ENCODE peak calls at places on chromosomes 5 and 9, in ten cellular contexts. K is heart left ventricle, F is brain microvascular endothelial cell, L is aorta, C is ovary, Y is sigmoid colon, O is adrenal gland, V is stomach, D is PC-9, T is colonic mucosa. E is an unnamed sample. For H3K27me3, the result is how much of the 10 kb centered on the place peaks cover.

GRCh38 chr9:68780735-68781134 is 75.7 kb downstream of the PIP5K1B start:
- DNase-seq in T (no peak), Y (no peak), C (no peak), L (no peak), K (no peak), F (no peak), D (no peak), O (peak), V (no peak), E (no peak)

GRCh38 chr5:112016980-112017379 is 260.0 kb upstream of the NREP start:
- DNase-seq in C (no peak), T (no peak), Y (no peak), L (no peak), O (no peak), D (no peak), V (no peak), F (no peak), K (no peak), E (no peak)

GRCh38 chr5:127944125-127944524 is 139.4 kb upstream of the SLC12A2 start:
- DNase-seq in O (no peak), C (no peak), Y (no peak), L (no peak), T (no peak), D (no peak), V (no peak), F (no peak), K (no peak), E (no peak)

GRCh38 chr5:109496112-109496511 is 86.3 kb upstream of the PJA2 start:
- DNase-seq in K (no peak), O (no peak), Y (no peak), T (no peak), D (no peak), L (no peak), V (no peak), F (no peak), C (no peak), E (no peak)

GRCh38 chr5:109986726-109987125 is 297.0 kb downstream of the MAN2A1 start:
- DNase-seq in K (no peak), L (no peak), T (no peak), O (no peak), C (no peak), D (no peak), V (no peak), F (no peak), Y (no peak), E (no peak)

GRCh38 chr5:158463971-158464370 is 605.0 kb upstream of the CLINT1 start:
- DNase-seq in K (peak), L (no peak), C (no peak), O (peak), F (no peak), Y (peak), V (no peak), D (no peak), T (no peak), E (no peak)

GRCh38 chr9:124880501-124880900 is 18.6 kb downstream of the ARPC5L start:
- DNase-seq in F (no peak), K (no peak), C (no peak), L (no peak), V (no peak), T (no peak), D (no peak), Y (no peak), O (no peak), E (no peak)

GRCh38 chr9:91589101-91589553 is 165.5 kb upstream of the NFIL3 start:
- DNase-seq in F (peak), K (peak), O (peak), D (no peak), Y (peak), T (no peak), C (peak), L (no peak), V (no peak), E (peak)

GRCh38 chr5:1470762-1471211 is 25.5 kb upstream of the SLC6A3 start:
- DNase-seq in D (no peak), C (peak), F (no peak), Y (peak), T (no peak), K (no peak), L (peak), O (peak), V (peak), E (no peak)

GRCh38 chr9:30799527-30800101 is 1584.8 kb upstream of the ACO1 start:
- DNase-seq in K (no peak), D (no peak), Y (no peak), V (no peak), O (no peak), T (no peak), L (peak), F (no peak), C (no peak), E (no peak)

GRCh38 chr5:71482132-71482531 is 26.7 kb downstream of the BDP1 start:
- DNase-seq in Y (no peak), V (no peak), D (peak), O (peak), C (no peak), L (no peak), K (no peak), F (peak), T (peak), E (no peak)

GRCh38 chr9:37408933-37409710 is 13.4 kb upstream of the GRHPR start:
- DNase-seq in Y (no peak), O (no peak), L (no peak), F (no peak), D (peak), C (no peak), K (no peak), V (no peak), T (no peak), E (no peak)

GRCh38 chr5:6827815-6828214 is 114.6 kb downstream of the TENT4A start:
- DNase-seq in T (no peak), V (no peak), C (no peak), D (no peak), L (no peak), K (no peak), Y (no peak), O (no peak), F (no peak), E (no peak)

GRCh38 chr5:27020965-27021364 is 17.4 kb downstream of the CDH9 start:
- DNase-seq in O (no peak), Y (no peak), D (no peak), F (no peak), C (no peak), T (no peak), L (no peak), V (no peak), K (no peak), E (no peak)

GRCh38 chr9:119368681-119369581 is at the start of gene BRINP1:
- DNase-seq in L (peak), K (peak), F (peak), O (peak), V (no peak), D (no peak), T (peak), C (no peak), Y (no peak), E (no peak)

GRCh38 chr5:52682492-52682891 is 105.2 kb upstream of the ITGA1 start:
- DNase-seq in Y (no peak), T (no peak), D (no peak), F (no peak), O (no peak), V (no peak), K (no peak), L (no peak), C (no peak), E (no peak)

GRCh38 chr5:76724871-76725270 is 8.9 kb downstream of the F2R start:
- DNase-seq in L (no peak), V (no peak), Y (no peak), O (no peak), C (no peak), F (peak), K (no peak), T (no peak), D (no peak), E (peak)

GRCh38 chr5:68433921-68434879 is 218.6 kb downstream of the PIK3R1 start:
- DNase-seq in K (peak), T (peak), L (peak), Y (peak), D (peak), V (peak), F (peak), O (peak), C (peak), E (peak)

GRCh38 chr5:67353500-67353931 is 156.9 kb upstream of the CD180 start:
- DNase-seq in V (no peak), L (no peak), Y (no peak), T (no peak), C (no peak), O (no peak), F (no peak), K (no peak), D (no peak), E (no peak)

GRCh38 chr5:107766439-107766838 is 95.7 kb upstream of the EFNA5 start:
- DNase-seq in K (no peak), C (no peak), O (no peak), D (no peak), T (no peak), V (no peak), F (no peak), L (no peak), Y (no peak), E (no peak)

GRCh38 chr5:119070578-119070827 is 384 bp upstream of the DMXL1 start:
- DNase-seq in O (peak), C (no peak), D (no peak), L (peak), Y (no peak), V (no peak), T (peak), F (no peak), K (no peak), E (no peak)

GRCh38 chr5:14869286-14870164 is 2.1 kb downstream of the ANKH start:
- DNase-seq in O (no peak), V (no peak), T (peak), F (no peak), C (no peak), K (peak), Y (no peak), D (no peak), L (no peak), E (no peak)

GRCh38 chr5:77644443-77645157 is 6.1 kb upstream of the OTP start:
- DNase-seq in O (no peak), Y (no peak), D (no peak), T (no peak), V (no peak), K (no peak), C (no peak), L (no peak), F (no peak), E (peak)

GRCh38 chr5:115776989-115777388 is 39.5 kb downstream of the CDO1 start:
- DNase-seq in O (no peak), Y (no peak), C (no peak), L (no peak), F (no peak), T (no peak), V (no peak), D (no peak), K (no peak), E (no peak)

GRCh38 chr5:36285837-36286615 is 15.7 kb downstream of the RANBP3L start:
- DNase-seq in T (no peak), K (no peak), Y (no peak), O (no peak), D (no peak), L (no peak), C (no peak), V (no peak), F (no peak), E (no peak)

GRCh38 chr9:75147638-75148037 is 59.3 kb downstream of the OSTF1 start:
- DNase-seq in K (no peak), F (peak), O (no peak), V (no peak), C (no peak), D (no peak), Y (no peak), L (no peak), T (no peak), E (no peak)

GRCh38 chr5:12704955-12705354 is 800.7 kb upstream of the CTNND2 start:
- DNase-seq in K (no peak), F (no peak), V (no peak), C (no peak), Y (no peak), T (no peak), O (no peak), D (no peak), L (no peak), E (no peak)

GRCh38 chr5:91011029-91011428 is 372.1 kb downstream of the ARRDC3 start:
- DNase-seq in F (no peak), D (no peak), C (no peak), L (no peak), K (no peak), Y (no peak), T (no peak), V (no peak), O (no peak), E (no peak)

GRCh38 chr5:82205005-82205404 is 73.1 kb downstream of the RPS23 start:
- DNase-seq in V (no peak), O (no peak), D (no peak), Y (no peak), L (no peak), T (no peak), C (no peak), K (no peak), F (no peak), E (no peak)

GRCh38 chr9:16145196-16145950 is 592.5 kb downstream of the CCDC171 start:
- DNase-seq in T (no peak), Y (no peak), F (no peak), C (no peak), D (no peak), V (no peak), K (no peak), O (peak), L (no peak), E (no peak)

GRCh38 chr9:113479150-113479761 is 15.7 kb downstream of the RGS3 start:
- DNase-seq in V (peak), L (no peak), F (no peak), O (no peak), D (no peak), T (no peak), Y (peak), K (no peak), C (no peak), E (no peak)

GRCh38 chr9:137685035-137685885 is 66.5 kb downstream of the EHMT1 start:
- DNase-seq in L (no peak), Y (no peak), K (no peak), T (no peak), V (no peak), F (peak), D (no peak), C (no peak), O (no peak), E (no peak)

GRCh38 chr9:91949946-91950664 is at the start of gene ROR2:
- DNase-seq in F (no peak), C (peak), D (no peak), V (peak), L (peak), O (peak), K (peak), T (peak), Y (peak), E (peak)

GRCh38 chr5:164354138-164354751 is 848.8 kb downstream of the MAT2B start:
- DNase-seq in L (no peak), C (no peak), O (no peak), Y (no peak), T (no peak), F (no peak), D (no peak), K (no peak), V (no peak), E (no peak)

GRCh38 chr5:99034336-99034735 is 105.5 kb upstream of the CHD1 start:
- DNase-seq in K (no peak), L (no peak), T (peak), Y (no peak), C (no peak), O (peak), D (no peak), F (peak), V (peak), E (no peak)

GRCh38 chr9:33623658-33624586 is 99.9 kb downstream of the ANKRD18B start:
- DNase-seq in T (peak), F (peak), V (peak), K (no peak), Y (no peak), L (no peak), O (peak), D (peak), C (peak), E (no peak)

GRCh38 chr9:3951266-3951665 is 348.6 kb downstream of the GLIS3 start:
- DNase-seq in K (no peak), O (no peak), L (no peak), F (no peak), Y (no peak), V (no peak), T (no peak), C (no peak), D (no peak), E (no peak)

GRCh38 chr5:132463808-132464154 is 26.8 kb downstream of the IRF1 start:
- DNase-seq in F (no peak), Y (no peak), C (no peak), V (no peak), L (no peak), T (no peak), O (no peak), K (no peak), D (no peak), E (no peak)

GRCh38 chr5:132464155-132464939 is 26.2 kb downstream of the IRF1 start:
- DNase-seq in O (no peak), D (peak), C (no peak), V (no peak), F (no peak), Y (peak), T (no peak), K (no peak), L (peak), E (no peak)

GRCh38 chr5:132461235-132461634 is 29.3 kb downstream of the IRF1 start:
- DNase-seq in L (no peak), T (no peak), Y (no peak), V (no peak), K (no peak), D (no peak), O (no peak), F (no peak), C (no peak), E (no peak)

GRCh38 chr5:132461671-132462070 is 28.9 kb downstream of the IRF1 start:
- DNase-seq in C (no peak), K (no peak), D (no peak), T (no peak), V (no peak), Y (no peak), L (no peak), O (no peak), F (no peak), E (no peak)

GRCh38 chr5:132462856-132463745 is 27.5 kb downstream of the IRF1 start:
- DNase-seq in V (no peak), F (no peak), K (no peak), L (peak), T (no peak), O (no peak), C (no peak), D (no peak), Y (peak), E (no peak)
- H3K27ac ChIP-seq in V (peak), F (no peak), K (peak), L (no peak), T (peak), O (no peak), C (no peak), D (no peak), Y (peak), E (no peak)

DNA sequence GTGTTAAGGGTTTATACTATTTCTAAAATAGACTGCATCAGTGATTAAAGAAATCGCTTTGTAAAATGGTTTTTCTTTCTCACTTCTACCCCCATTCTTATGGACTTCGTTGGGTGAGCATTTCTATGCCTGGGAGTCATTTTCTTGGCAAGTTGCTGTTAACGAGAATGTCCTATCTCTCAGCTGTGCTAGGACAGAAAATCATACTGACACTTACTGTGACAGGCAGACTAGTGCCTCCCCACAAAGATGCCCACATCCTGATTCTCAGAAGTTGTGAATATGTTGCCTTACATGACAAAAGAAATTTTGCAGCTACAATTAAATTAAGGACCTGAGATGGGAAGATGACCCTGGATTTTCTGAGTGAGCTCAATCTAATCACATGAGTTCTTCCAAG is 65.1 kb upstream of the NMUR2 start:
- DNase-seq in T (no peak), Y (no peak), K (no peak), V (no peak), C (no peak), O (no peak), F (no peak), D (no peak), L (no peak), E (no peak)
- H3K4me3 ChIP-seq in T (no peak), Y (no peak), K (no peak), V (no peak), C (no peak), O (no peak), F (no peak), D (no peak), L (no peak), E (no peak)

DNA sequence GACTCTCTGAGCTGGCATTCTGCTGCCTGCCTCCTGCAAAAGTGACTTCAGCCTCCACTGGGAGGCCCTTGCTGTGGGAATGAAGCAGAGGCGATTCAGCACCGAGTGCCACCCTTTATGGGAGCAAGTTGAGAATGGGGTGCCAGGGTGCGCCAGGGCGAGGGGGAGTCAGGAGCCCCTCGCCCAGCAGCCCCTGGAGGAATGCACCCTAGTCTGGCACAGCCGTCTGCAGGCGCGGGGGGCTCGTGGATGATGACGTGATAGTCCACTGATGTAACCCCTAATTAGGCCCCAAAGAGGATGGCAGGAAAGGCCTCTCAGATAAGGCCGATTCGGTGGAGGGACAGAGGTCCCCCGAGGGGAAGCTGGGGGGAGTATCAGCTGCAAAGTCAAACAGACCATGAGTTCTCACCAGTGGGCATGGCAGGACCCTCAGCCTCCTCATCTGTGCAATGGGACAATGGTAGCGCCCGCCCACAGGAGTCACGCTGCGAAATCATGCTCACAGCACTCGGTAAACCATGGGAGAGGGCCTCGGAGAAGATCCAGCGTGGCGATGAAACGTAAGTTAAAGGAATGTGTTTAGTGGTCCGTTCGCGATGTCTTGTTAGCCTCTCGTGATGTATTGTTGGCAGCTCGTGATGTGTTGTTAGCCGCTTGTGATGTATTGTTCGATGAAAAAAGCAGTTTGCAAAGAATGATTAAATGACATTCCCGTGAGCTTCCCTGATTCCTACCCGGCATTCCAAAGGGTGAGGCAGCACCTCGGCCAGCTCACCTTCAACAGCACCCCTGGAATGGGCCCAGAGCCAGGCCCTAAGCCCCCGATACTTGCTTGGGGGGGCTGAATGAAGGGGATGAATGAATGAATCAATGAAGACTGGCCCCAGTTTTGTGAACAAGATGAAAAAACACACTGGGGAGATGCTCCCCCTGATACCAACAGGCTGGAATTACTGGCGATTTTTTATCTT is 49.7 kb upstream of the NOTCH1 start:
- DNase-seq in K (no peak), O (no peak), V (no peak), Y (no peak), D (no peak), C (no peak), F (no peak), L (no peak), T (no peak), E (no peak)
- H3K27me3 ChIP-seq in K (under half), O (under half), V (under half), Y (under half), D (under half), C (under half), F (under half), L (under half), T (under half), E (under half)

GRCh38 chr9:109725460-109725859 is 54.5 kb upstream of the PALM2AKAP2 start:
- DNase-seq in L (no peak), C (no peak), T (no peak), F (no peak), V (no peak), D (no peak), Y (no peak), K (no peak), O (no peak), E (no peak)

GRCh38 chr9:109726122-109726521 is 53.9 kb upstream of the PALM2AKAP2 start:
- DNase-seq in T (no peak), L (no peak), D (no peak), Y (no peak), C (no peak), K (no peak), O (no peak), V (no peak), F (no peak), E (no peak)

GRCh38 chr9:109728696-109729300 is 51.2 kb upstream of the PALM2AKAP2 start:
- DNase-seq in O (no peak), D (no peak), C (no peak), T (no peak), V (no peak), L (no peak), Y (no peak), F (no peak), K (no peak), E (no peak)

GRCh38 chr9:109730228-109730627 is 49.8 kb upstream of the PALM2AKAP2 start:
- DNase-seq in F (no peak), D (peak), Y (no peak), L (no peak), K (no peak), V (no peak), T (peak), O (peak), C (no peak), E (no peak)

DNA sequence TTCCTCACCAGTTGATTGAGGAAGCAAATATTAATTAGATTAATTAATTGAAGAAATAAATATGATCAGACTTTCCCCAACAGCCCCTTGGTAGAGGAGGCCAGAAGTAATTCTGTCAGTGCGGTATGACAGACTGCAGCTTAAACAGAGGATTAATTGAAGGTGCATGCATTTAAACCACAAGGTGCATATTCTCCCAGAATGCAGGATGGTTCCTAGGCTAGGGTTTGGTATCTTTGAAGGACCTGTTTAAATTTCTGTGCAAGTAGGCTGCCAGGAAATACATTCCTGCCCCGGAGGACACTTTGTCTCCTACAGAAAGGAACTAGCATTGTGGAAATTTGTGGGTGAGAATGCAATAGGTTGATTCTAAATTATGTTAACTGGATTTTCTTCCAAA is 50.5 kb upstream of the PALM2AKAP2 start:
- DNase-seq in K (no peak), L (no peak), C (no peak), D (no peak), F (no peak), V (no peak), T (no peak), Y (no peak), O (no peak), E (no peak)
- H3K27ac ChIP-seq in K (no peak), L (no peak), C (no peak), D (peak), F (no peak), V (no peak), T (no peak), Y (no peak), O (no peak), E (no peak)

E was measured in SJSA1.